ENCODE peak calls at places on chromosomes 12 and 14, in four cellular contexts. F is OCI-LY7; D is IMR-90; I is effector memory CD4-positive, alpha-beta T cell. V is an unnamed sample. For H3K4me1, the result is how much of the 10 kb centered on the place peaks cover.

GRCh38 chr14:90574640-90575131 is 177.9 kb downstream of the CALM1 start:
- DNase-seq in F (no peak), D (no peak), I (no peak), V (no peak)

GRCh38 chr14:20671597-20672283 is 12.6 kb upstream of the RNASE4 start:
- DNase-seq in F (no peak), D (peak), I (no peak), V (no peak)

GRCh38 chr12:127351481-127352010 is 915.4 kb upstream of the TMEM132C start:
- DNase-seq in F (no peak), D (no peak), I (no peak), V (no peak)

GRCh38 chr12:11675952-11676505 is 26.6 kb downstream of the ETV6 start:
- DNase-seq in F (no peak), D (no peak), I (no peak), V (no peak)

GRCh38 chr12:70667253-70667652 is 30.0 kb upstream of the PTPRB start:
- DNase-seq in F (no peak), D (no peak), I (no peak), V (no peak)

GRCh38 chr12:115946867-115947695 is 330.4 kb downstream of the MED13L start:
- DNase-seq in F (no peak), D (peak), I (no peak), V (no peak)

GRCh38 chr12:94312388-94312787 is 147.3 kb downstream of the CEP83 start:
- DNase-seq in F (no peak), D (no peak), I (no peak), V (no peak)

GRCh38 chr12:47100146-47100545 is 20.4 kb upstream of the AMIGO2 start:
- DNase-seq in F (no peak), D (peak), I (no peak), V (no peak)

GRCh38 chr14:75884198-75884611 is 97.6 kb downstream of the TGFB3 start:
- DNase-seq in F (no peak), D (peak), I (no peak), V (no peak)

GRCh38 chr14:54564071-54564798 is 2.7 kb upstream of the SAMD4A start:
- DNase-seq in F (peak), D (peak), I (no peak), V (no peak)

GRCh38 chr14:100873083-100873482 is 30.4 kb downstream of the RTL1 start:
- DNase-seq in F (no peak), D (no peak), I (no peak), V (no peak)

GRCh38 chr14:40218282-40218941 is 786.2 kb upstream of the FBXO33 start:
- DNase-seq in F (peak), D (no peak), I (no peak), V (no peak)

GRCh38 chr12:53754633-53755261 is 3.0 kb upstream of the CISTR start:
- DNase-seq in F (peak), D (peak), I (no peak), V (no peak)

GRCh38 chr14:50425816-50426215 is 29.1 kb upstream of the CDKL1 start:
- DNase-seq in F (no peak), D (peak), I (no peak), V (no peak)

GRCh38 chr12:60216226-60216625 is 620.4 kb downstream of the SLC16A7 start:
- DNase-seq in F (no peak), D (no peak), I (no peak), V (no peak)

GRCh38 chr12:102653406-102653805 is 173.0 kb upstream of the IGF1 start:
- DNase-seq in F (no peak), D (no peak), I (no peak), V (no peak)

GRCh38 chr12:12943589-12944260 is 8.2 kb downstream of the GPRC5D start:
- DNase-seq in F (no peak), D (peak), I (no peak), V (no peak)

GRCh38 chr12:112107728-112108447 is 695 bp downstream of the NAA25 start:
- DNase-seq in F (peak), D (no peak), I (no peak), V (no peak)

GRCh38 chr14:100330396-100330931 is 7.3 kb downstream of the SLC25A47 start:
- DNase-seq in F (no peak), D (no peak), I (no peak), V (no peak)

GRCh38 chr12:111437816-111438454 is 32.2 kb downstream of the SH2B3 start:
- DNase-seq in F (no peak), D (peak), I (no peak), V (no peak)

GRCh38 chr14:49892301-49892635 is 614 bp upstream of the ARF6 start:
- DNase-seq in F (peak), D (peak), I (peak), V (peak)

GRCh38 chr14:59189281-59189821 is 884 bp downstream of the DAAM1 start:
- DNase-seq in F (peak), D (peak), I (peak), V (peak)

GRCh38 chr14:26855051-26855753 is 257.4 kb upstream of the NOVA1 start:
- DNase-seq in F (no peak), D (no peak), I (no peak), V (no peak)

GRCh38 chr14:31937730-31938346 is 139.3 kb upstream of the ARHGAP5 start:
- DNase-seq in F (peak), D (peak), I (peak), V (peak)

GRCh38 chr12:84785281-84785680 is 127.3 kb downstream of the SLC6A15 start:
- DNase-seq in F (no peak), D (no peak), I (no peak), V (no peak)

GRCh38 chr12:49823350-49823749 is 4.9 kb downstream of the NCKAP5L start:
- DNase-seq in F (no peak), D (no peak), I (no peak), V (no peak)

GRCh38 chr14:102795060-102795925 is 18.0 kb downstream of the TRAF3 start:
- DNase-seq in F (no peak), D (peak), I (no peak), V (no peak)

GRCh38 chr12:92502417-92503028 is 200.3 kb upstream of the PLEKHG7 start:
- DNase-seq in F (peak), D (no peak), I (no peak), V (no peak)

GRCh38 chr14:103607039-103607668 is 21.9 kb upstream of the KLC1 start:
- DNase-seq in F (peak), D (peak), I (peak), V (peak)

GRCh38 chr14:33475623-33476022 is 475.3 kb downstream of the EGLN3 start:
- DNase-seq in F (peak), D (no peak), I (peak), V (no peak)

GRCh38 chr12:86838709-86839108 is 582.5 kb upstream of the MGAT4C start:
- DNase-seq in F (no peak), D (no peak), I (no peak), V (no peak)

GRCh38 chr12:101648195-101648594 is 49.2 kb upstream of the CHPT1 start:
- DNase-seq in F (no peak), D (no peak), I (no peak), V (no peak)

GRCh38 chr14:100472491-100472890 is 114.7 kb downstream of the BEGAIN start:
- DNase-seq in F (no peak), D (no peak), I (no peak), V (no peak)

GRCh38 chr12:119338593-119339363 is 4.2 kb downstream of the CCDC60 start:
- DNase-seq in F (no peak), D (no peak), I (no peak), V (no peak)

GRCh38 chr12:109701064-109701463 is 12.6 kb upstream of the FAM222A start:
- DNase-seq in F (no peak), D (no peak), I (no peak), V (no peak)

GRCh38 chr12:106307176-106307575 is 4.6 kb downstream of the TCP11L2 start:
- DNase-seq in F (no peak), D (no peak), I (no peak), V (no peak)

GRCh38 chr12:89349814-89350213 is 2.5 kb downstream of the DUSP6 start:
- DNase-seq in F (no peak), D (peak), I (no peak), V (no peak)

DNA sequence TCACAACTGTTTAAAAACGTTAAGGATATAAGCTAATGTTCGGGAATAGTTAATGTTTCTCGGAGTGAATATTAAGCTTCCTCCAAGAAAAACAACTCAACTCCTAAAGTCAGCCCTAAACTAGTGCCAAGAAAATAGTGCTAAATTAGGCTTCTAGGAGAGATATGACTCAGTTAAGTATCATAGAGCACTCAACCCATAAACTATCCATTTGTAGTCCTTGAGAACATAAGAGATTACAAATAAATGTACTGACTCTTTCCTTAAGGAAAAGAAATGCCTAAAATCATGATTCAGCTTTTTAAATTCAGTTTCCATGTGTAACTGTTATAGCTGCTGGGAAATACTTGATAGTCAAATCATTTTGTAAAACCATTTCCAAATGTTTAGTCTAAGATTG is 117.1 kb downstream of the HMGA2 start:
- DNase-seq in F (no peak), D (peak), I (no peak), V (no peak)
- H3K27ac ChIP-seq in F (no peak), D (peak), I (no peak), V (no peak)

GRCh38 chr12:104752883-104753282 is 205.2 kb downstream of the SLC41A2 start:
- DNase-seq in F (no peak), D (no peak), I (no peak), V (no peak)
- H3K4me1 ChIP-seq in F (under half), D (under half), I (under half), V (under half)

GRCh38 chr12:124762791-124763593 is 100.7 kb downstream of the SCARB1 start:
- DNase-seq in F (no peak), D (no peak), I (no peak), V (no peak)
- H3K27ac ChIP-seq in F (no peak), D (no peak), I (no peak), V (no peak)

DNA sequence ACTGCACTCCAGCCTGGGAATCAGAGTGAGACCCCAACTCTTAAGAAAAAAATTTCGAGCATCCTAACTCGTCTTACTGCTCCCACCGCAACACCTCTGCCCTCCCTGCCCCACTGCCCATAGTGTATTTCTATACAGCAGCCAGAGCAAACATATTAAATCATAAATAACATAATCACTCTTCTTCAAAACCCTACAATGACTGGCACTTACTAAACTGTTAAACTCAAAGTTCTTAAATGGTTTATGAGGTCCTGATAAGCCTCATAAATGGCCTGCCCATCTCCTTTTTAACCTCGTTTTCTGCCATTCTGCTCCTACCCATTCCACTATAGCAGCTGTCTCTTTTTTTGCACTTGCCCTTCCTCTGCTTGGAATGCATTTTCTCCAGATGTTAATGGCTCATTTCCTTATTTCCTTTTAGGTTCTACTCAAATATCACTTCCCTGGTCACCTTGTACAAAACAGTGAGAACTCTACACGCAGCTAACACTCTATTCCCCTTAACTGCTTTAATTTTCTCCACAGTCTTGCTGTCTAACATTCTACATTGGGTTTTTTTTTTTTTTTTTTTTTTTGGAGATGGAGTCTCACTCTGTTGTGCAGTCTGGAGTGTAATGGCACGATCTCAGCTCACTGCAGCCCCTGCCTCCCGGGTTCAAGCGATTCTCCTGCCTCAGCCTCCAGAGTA is 45.2 kb downstream of the CDK17 start:
- DNase-seq in F (no peak), D (no peak), I (no peak), V (no peak)
- H3K4me1 ChIP-seq in F (under half), D (under half), I (under half), V (under half)